ENCODE peak calls at places on chromosomes 4 and X, in five cellular contexts. One of them, this sample, is unnamed.

GRCh38 chrX:32877592-32877991 is 333.8 kb downstream of the DMD start:
- DNase-seq in SK-N-SH: no peak
- DNase-seq in H1: no peak
- DNase-seq in HepG2: no peak
- DNase-seq in GM12878: no peak
- DNase-seq in this sample: no peak

GRCh38 chr4:111776546-111776945 is 368.7 kb upstream of the FAM241A start:
- DNase-seq in H1: no peak
- DNase-seq in GM12878: no peak
- DNase-seq in HepG2: no peak
- DNase-seq in SK-N-SH: no peak
- DNase-seq in this sample: no peak

GRCh38 chr4:26088433-26088928 is 174.5 kb downstream of the SMIM20 start:
- DNase-seq in HepG2: no peak
- DNase-seq in H1: no peak
- DNase-seq in GM12878: peak
- DNase-seq in SK-N-SH: no peak
- DNase-seq in this sample: no peak

GRCh38 chr4:153728660-153729059 is 31.2 kb downstream of the RNF175 start:
- DNase-seq in GM12878: no peak
- DNase-seq in HepG2: no peak
- DNase-seq in SK-N-SH: no peak
- DNase-seq in H1: no peak
- DNase-seq in this sample: no peak

GRCh38 chrX:12921886-12922599 is 15.6 kb downstream of the TLR8 start:
- DNase-seq in SK-N-SH: no peak
- DNase-seq in GM12878: no peak
- DNase-seq in H1: no peak
- DNase-seq in HepG2: no peak
- DNase-seq in this sample: no peak

GRCh38 chrX:148905376-148905775 is 405.0 kb downstream of the AFF2 start:
- DNase-seq in GM12878: no peak
- DNase-seq in H1: no peak
- DNase-seq in HepG2: no peak
- DNase-seq in SK-N-SH: no peak
- DNase-seq in this sample: no peak

GRCh38 chr4:126973201-126973600 is 659.6 kb upstream of the INTU start:
- DNase-seq in H1: no peak
- DNase-seq in SK-N-SH: no peak
- DNase-seq in HepG2: no peak
- DNase-seq in GM12878: no peak
- DNase-seq in this sample: no peak

GRCh38 chr4:37717575-37717974 is 31.4 kb upstream of the RELL1 start:
- DNase-seq in SK-N-SH: no peak
- DNase-seq in H1: no peak
- DNase-seq in HepG2: no peak
- DNase-seq in GM12878: no peak
- DNase-seq in this sample: no peak

GRCh38 chr4:24594887-24595286 is 10.5 kb upstream of the DHX15 start:
- DNase-seq in HepG2: peak
- DNase-seq in H1: no peak
- DNase-seq in GM12878: no peak
- DNase-seq in SK-N-SH: no peak
- DNase-seq in this sample: no peak

GRCh38 chr4:184807797-184808718 is 17.7 kb downstream of the ACSL1 start:
- DNase-seq in GM12878: no peak
- DNase-seq in H1: peak
- DNase-seq in SK-N-SH: no peak
- DNase-seq in HepG2: peak
- DNase-seq in this sample: no peak

GRCh38 chr4:8651661-8652180 is 59.2 kb downstream of the CPZ start:
- DNase-seq in GM12878: no peak
- DNase-seq in HepG2: no peak
- DNase-seq in SK-N-SH: no peak
- DNase-seq in H1: no peak
- DNase-seq in this sample: no peak

GRCh38 chr4:83961575-83961974 is 425.7 kb downstream of the GPAT3 start:
- DNase-seq in HepG2: no peak
- DNase-seq in SK-N-SH: no peak
- DNase-seq in GM12878: no peak
- DNase-seq in H1: no peak
- DNase-seq in this sample: peak

GRCh38 chr4:151418385-151418784 is 9.4 kb downstream of the FHIP1A start:
- DNase-seq in GM12878: no peak
- DNase-seq in H1: no peak
- DNase-seq in SK-N-SH: no peak
- DNase-seq in HepG2: peak
- DNase-seq in this sample: no peak

GRCh38 chrX:123860983-123861382 is 1.1 kb downstream of the XIAP start:
- DNase-seq in GM12878: no peak
- DNase-seq in HepG2: no peak
- DNase-seq in H1: no peak
- DNase-seq in SK-N-SH: no peak
- DNase-seq in this sample: no peak

GRCh38 chr4:2281575-2282343 is 19.9 kb upstream of the MXD4 start:
- DNase-seq in GM12878: peak
- DNase-seq in SK-N-SH: no peak
- DNase-seq in H1: no peak
- DNase-seq in HepG2: no peak
- DNase-seq in this sample: no peak

GRCh38 chr4:98614655-98615054 is 43.8 kb downstream of the TSPAN5 start:
- DNase-seq in HepG2: no peak
- DNase-seq in SK-N-SH: no peak
- DNase-seq in H1: no peak
- DNase-seq in GM12878: no peak
- DNase-seq in this sample: no peak

GRCh38 chrX:114582698-114583395 is 1.0 kb upstream of the HTR2C start:
- DNase-seq in H1: no peak
- DNase-seq in HepG2: no peak
- DNase-seq in SK-N-SH: no peak
- DNase-seq in GM12878: no peak
- DNase-seq in this sample: no peak

GRCh38 chrX:55867254-55867653 is 149.7 kb downstream of the RRAGB start:
- DNase-seq in HepG2: no peak
- DNase-seq in SK-N-SH: no peak
- DNase-seq in GM12878: peak
- DNase-seq in H1: no peak
- DNase-seq in this sample: no peak

GRCh38 chr4:130851107-130851506 is 1755.2 kb downstream of the C4orf33 start:
- DNase-seq in GM12878: no peak
- DNase-seq in SK-N-SH: no peak
- DNase-seq in HepG2: no peak
- DNase-seq in H1: no peak
- DNase-seq in this sample: no peak

GRCh38 chr4:83866821-83867220 is 330.9 kb downstream of the GPAT3 start:
- DNase-seq in H1: no peak
- DNase-seq in GM12878: no peak
- DNase-seq in HepG2: no peak
- DNase-seq in SK-N-SH: no peak
- DNase-seq in this sample: no peak

GRCh38 chr4:123107444-123108252 is 185.3 kb upstream of the NUDT6 start:
- DNase-seq in HepG2: no peak
- DNase-seq in H1: no peak
- DNase-seq in GM12878: no peak
- DNase-seq in SK-N-SH: no peak
- DNase-seq in this sample: no peak

GRCh38 chr4:165474784-165475705 is 96.2 kb downstream of the CPE start:
- DNase-seq in SK-N-SH: no peak
- DNase-seq in HepG2: no peak
- DNase-seq in H1: no peak
- DNase-seq in GM12878: no peak
- DNase-seq in this sample: no peak

GRCh38 chr4:113094802-113095201 is 45.3 kb downstream of the ANK2 start:
- DNase-seq in H1: no peak
- DNase-seq in SK-N-SH: peak
- DNase-seq in HepG2: no peak
- DNase-seq in GM12878: no peak
- DNase-seq in this sample: peak

GRCh38 chr4:97987019-97987648 is 156.1 kb downstream of the STPG2 start:
- DNase-seq in GM12878: no peak
- DNase-seq in HepG2: peak
- DNase-seq in H1: no peak
- DNase-seq in SK-N-SH: peak
- DNase-seq in this sample: peak

GRCh38 chr4:10783351-10783750 is 98.8 kb upstream of the CLNK start:
- DNase-seq in H1: no peak
- DNase-seq in SK-N-SH: no peak
- DNase-seq in GM12878: no peak
- DNase-seq in HepG2: no peak
- DNase-seq in this sample: no peak

GRCh38 chrX:44898411-44899221 is 25.6 kb downstream of the KDM6A start:
- DNase-seq in GM12878: no peak
- DNase-seq in SK-N-SH: no peak
- DNase-seq in HepG2: peak
- DNase-seq in H1: no peak
- DNase-seq in this sample: no peak

GRCh38 chr4:163598028-163598427 is 103.5 kb downstream of the TMA16 start:
- DNase-seq in H1: no peak
- DNase-seq in GM12878: peak
- DNase-seq in HepG2: no peak
- DNase-seq in SK-N-SH: no peak
- DNase-seq in this sample: no peak

GRCh38 chr4:37522996-37523395 is 163.2 kb downstream of the RELL1 start:
- DNase-seq in HepG2: no peak
- DNase-seq in SK-N-SH: no peak
- DNase-seq in H1: no peak
- DNase-seq in GM12878: no peak
- DNase-seq in this sample: no peak

GRCh38 chrX:24024819-24025740 is 1.9 kb downstream of the KLHL15 start:
- DNase-seq in HepG2: peak
- DNase-seq in H1: peak
- DNase-seq in GM12878: peak
- DNase-seq in SK-N-SH: peak
- DNase-seq in this sample: peak
- TF ChIP-seq EP300 in HepG2: no peak
- TF ChIP-seq EP300 in H1: no peak
- TF ChIP-seq EP300 in GM12878: no peak
- TF ChIP-seq EP300 in SK-N-SH: peak
- TF ChIP-seq EP300 in this sample: peak

GRCh38 chr4:174314770-174315169 is 31.1 kb downstream of the CEP44 start:
- DNase-seq in GM12878: no peak
- DNase-seq in H1: peak
- DNase-seq in SK-N-SH: no peak
- DNase-seq in HepG2: no peak
- DNase-seq in this sample: peak
- TF ChIP-seq TAF1 in GM12878: no peak
- TF ChIP-seq TAF1 in H1: no peak
- TF ChIP-seq TAF1 in SK-N-SH: no peak
- TF ChIP-seq TAF1 in HepG2: no peak
- TF ChIP-seq TAF1 in this sample: no peak

DNA sequence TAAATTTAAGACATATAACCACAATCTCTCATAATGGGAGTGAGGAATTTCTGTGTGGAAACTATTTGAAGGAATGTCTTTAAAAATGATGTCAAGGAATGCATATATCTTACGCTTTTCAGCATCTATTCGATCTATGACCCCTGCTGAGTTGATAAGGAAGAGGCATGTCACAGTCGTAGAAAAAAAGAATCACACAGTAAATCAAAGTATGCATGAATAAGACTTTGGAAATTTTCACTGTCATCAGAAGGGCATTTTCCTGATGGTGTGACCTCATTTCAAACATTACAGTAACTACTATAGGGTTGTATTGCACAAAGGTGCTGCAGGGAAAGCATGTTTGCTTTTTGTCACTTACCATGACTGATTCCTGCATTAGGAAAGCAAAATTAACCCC is 41.5 kb downstream of the REELD1 start:
- DNase-seq in HepG2: peak
- DNase-seq in H1: no peak
- DNase-seq in SK-N-SH: no peak
- DNase-seq in GM12878: no peak
- DNase-seq in this sample: no peak
- TF ChIP-seq EP300 in HepG2: no peak
- TF ChIP-seq EP300 in H1: no peak
- TF ChIP-seq EP300 in SK-N-SH: peak
- TF ChIP-seq EP300 in GM12878: no peak
- TF ChIP-seq EP300 in this sample: no peak

DNA sequence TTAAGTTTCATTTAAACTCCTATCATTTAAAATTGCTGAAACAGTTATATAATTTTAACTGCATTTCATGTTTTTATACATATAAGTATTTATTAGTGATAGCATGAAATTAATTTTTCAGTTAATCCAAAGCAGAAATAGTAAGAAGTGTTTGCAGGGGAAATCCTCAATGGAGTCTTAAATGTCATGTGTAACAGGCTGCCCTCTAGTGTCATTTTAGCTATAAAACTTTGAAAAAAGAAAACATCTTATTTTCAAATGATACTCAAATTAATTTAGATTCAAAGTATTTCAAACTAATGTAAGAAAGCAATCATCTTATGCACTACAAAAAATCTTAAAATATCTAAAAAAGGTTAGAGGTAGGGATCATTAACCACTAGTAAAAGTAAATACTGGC is 27.1 kb downstream of the TAPT1 start:
- DNase-seq in HepG2: peak
- DNase-seq in GM12878: no peak
- DNase-seq in H1: no peak
- DNase-seq in SK-N-SH: peak
- DNase-seq in this sample: no peak
- TF ChIP-seq TAF1 in HepG2: no peak
- TF ChIP-seq TAF1 in GM12878: no peak
- TF ChIP-seq TAF1 in H1: no peak
- TF ChIP-seq TAF1 in SK-N-SH: no peak
- TF ChIP-seq TAF1 in this sample: no peak

DNA sequence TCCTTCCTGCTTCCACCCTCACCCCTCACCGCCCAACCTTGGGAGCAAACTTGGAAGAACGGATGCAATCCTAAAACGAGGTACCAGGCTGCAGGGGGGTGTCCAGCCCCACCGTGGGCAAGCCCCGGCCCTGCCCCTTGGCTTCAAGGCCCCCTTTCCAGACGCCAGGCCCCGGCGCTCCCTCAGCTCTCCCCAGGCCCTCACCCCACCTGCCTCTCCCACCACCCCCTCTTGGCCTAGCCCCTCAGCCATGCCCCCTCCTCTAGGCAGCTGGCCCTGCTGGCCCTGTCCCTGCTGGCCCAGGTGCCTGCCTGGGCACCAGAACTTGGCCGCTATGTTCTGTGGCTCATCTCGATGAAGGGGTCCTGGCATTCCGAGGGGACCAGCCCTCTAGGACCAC is 33.8 kb downstream of the LRPAP1 start:
- DNase-seq in GM12878: no peak
- DNase-seq in H1: no peak
- DNase-seq in HepG2: no peak
- DNase-seq in SK-N-SH: no peak
- DNase-seq in this sample: no peak
- TF ChIP-seq EP300 in GM12878: no peak
- TF ChIP-seq EP300 in H1: no peak
- TF ChIP-seq EP300 in HepG2: no peak
- TF ChIP-seq EP300 in SK-N-SH: no peak
- TF ChIP-seq EP300 in this sample: no peak

DNA sequence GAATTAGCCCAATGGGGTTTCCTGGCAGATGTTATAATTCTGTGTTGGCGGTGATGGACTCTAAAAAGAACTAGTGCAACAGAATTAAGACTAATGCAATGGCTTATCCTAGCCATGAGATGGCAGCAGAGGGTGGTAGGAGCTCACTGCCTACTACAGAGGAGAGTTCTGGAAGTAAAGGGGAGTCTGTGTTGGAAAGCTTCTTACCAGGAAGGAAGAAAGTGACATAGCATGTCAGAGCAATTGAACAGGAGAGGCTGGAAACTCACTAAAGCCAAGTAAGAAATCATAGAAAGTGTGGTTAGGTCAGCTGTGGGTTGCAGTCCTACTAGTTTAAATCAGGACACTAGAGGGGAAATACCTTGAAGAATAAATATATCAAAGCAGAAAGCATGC is 6.3 kb upstream of the TRPC5OS start:
- DNase-seq in SK-N-SH: peak
- DNase-seq in HepG2: no peak
- DNase-seq in GM12878: peak
- DNase-seq in H1: peak
- DNase-seq in this sample: peak
- TF ChIP-seq TAF1 in SK-N-SH: no peak
- TF ChIP-seq TAF1 in HepG2: no peak
- TF ChIP-seq TAF1 in GM12878: no peak
- TF ChIP-seq TAF1 in H1: no peak
- TF ChIP-seq TAF1 in this sample: no peak